ENCODE peak calls at places on chromosomes 12 and 14, in eight cellular contexts. W is GM04504; B is stimulated activated CD4-positive, alpha-beta T cell treated with anti-CD3 and anti-CD28 coated beads, TNF-alpha, amount 100 ng/mL, for 1 hour; C is astrocyte of the spinal cord; H is Calu3; A is NCI-H748 treated with DMSO at 0.1 percent for 48 hours; L is right cardiac atrium; D is retina. I is an unnamed sample.
A peak's percentile ranks its signal among the peaks of the same experiment; 100 is the strongest.

GRCh38 chr14:99726538-99727095 is 42.5 kb downstream of the CYP46A1 start:
- DNase-seq in W (no peak), B (no peak), C (no peak), H (no peak), A (no peak), L (peak; percentile 44), D (no peak), I (no peak)

GRCh38 chr12:116474331-116474730 is 84.8 kb upstream of the MAP1LC3B2 start:
- DNase-seq in W (no peak), B (no peak), C (no peak), H (no peak), A (no peak), L (no peak), D (no peak), I (no peak)

GRCh38 chr14:63949696-63950095 is 96.9 kb downstream of the SYNE2 start:
- DNase-seq in W (no peak), B (no peak), C (peak; percentile 17), H (no peak), A (no peak), L (no peak), D (no peak), I (no peak)

GRCh38 chr12:54012631-54013398 is 4.0 kb downstream of the HOXC8 start:
- DNase-seq in W (no peak), B (no peak), C (no peak), H (no peak), A (no peak), L (no peak), D (no peak), I (no peak)

GRCh38 chr12:127640181-127640886 is 626.6 kb upstream of the TMEM132C start:
- DNase-seq in W (peak; percentile 78), B (no peak), C (peak; percentile 64), H (no peak), A (no peak), L (no peak), D (no peak), I (no peak)

GRCh38 chr12:116060765-116061164 is 216.7 kb downstream of the MED13L start:
- DNase-seq in W (no peak), B (no peak), C (no peak), H (no peak), A (no peak), L (no peak), D (no peak), I (no peak)

GRCh38 chr14:69106451-69106850 is 46.5 kb downstream of the DCAF5 start:
- DNase-seq in W (no peak), B (no peak), C (no peak), H (no peak), A (no peak), L (no peak), D (no peak), I (no peak)

GRCh38 chr12:127909031-127909430 is 357.9 kb upstream of the TMEM132C start:
- DNase-seq in W (no peak), B (no peak), C (peak; percentile 17), H (no peak), A (no peak), L (no peak), D (no peak), I (no peak)

GRCh38 chr12:123660328-123660727 is 10.6 kb upstream of the TCTN2 start:
- DNase-seq in W (peak; percentile 68), B (no peak), C (peak; percentile 49), H (no peak), A (no peak), L (no peak), D (no peak), I (peak; percentile 46)

I was measured in renal cortical epithelial cell.